ENCODE peak calls at places on chromosomes 11 and 22, in four cellular contexts. E is fibroblast of mammary gland, V is B cell, Q is mammary epithelial cell. S is an unnamed sample.

GRCh38 chr11:73159297-73159696 is 17.2 kb upstream of the FCHSD2 start:
- DNase-seq in E (no peak), V (no peak), Q (no peak), S (no peak)

GRCh38 chr22:19385221-19385906 is 46.2 kb downstream of the HIRA start:
- DNase-seq in E (no peak), V (no peak), Q (no peak), S (no peak)

GRCh38 chr11:2998073-2998850 is 6.1 kb upstream of the NAP1L4 start:
- DNase-seq in E (no peak), V (no peak), Q (no peak), S (no peak)

GRCh38 chr11:130913268-130913667 is 3.0 kb downstream of the SNX19 start:
- DNase-seq in E (no peak), V (no peak), Q (no peak), S (no peak)

GRCh38 chr22:49935561-49935960 is 17.1 kb downstream of the CRELD2 start:
- DNase-seq in E (peak; percentile 27), V (peak; percentile 79), Q (no peak), S (no peak)

GRCh38 chr11:22730319-22730718 is 63.9 kb downstream of the GAS2 start:
- DNase-seq in E (peak; percentile 1), V (no peak), Q (no peak), S (no peak)

GRCh38 chr22:25008666-25009065 is 56.1 kb downstream of the KIAA1671 start:
- DNase-seq in E (no peak), V (no peak), Q (peak; percentile 76), S (no peak)

GRCh38 chr11:124754309-124754708 is 2.3 kb upstream of the VSIG2 start:
- DNase-seq in E (no peak), V (no peak), Q (no peak), S (peak; percentile 44)

GRCh38 chr11:102347526-102348331 is 715 bp downstream of the BIRC2 start:
- DNase-seq in E (peak; percentile 41), V (no peak), Q (peak; percentile 64), S (no peak)

GRCh38 chr11:92703431-92703830 is 266.0 kb upstream of the MTNR1B start:
- DNase-seq in E (peak; percentile 29), V (no peak), Q (peak; percentile 49), S (no peak)

GRCh38 chr11:64859542-64860414 is 15.3 kb upstream of the CDC42BPG start:
- DNase-seq in E (no peak), V (peak; percentile 75), Q (no peak), S (no peak)

GRCh38 chr11:14593671-14594070 is 49.9 kb upstream of the PDE3B start:
- DNase-seq in E (no peak), V (no peak), Q (peak; percentile 2), S (no peak)

GRCh38 chr11:86141645-86142569 is 73.0 kb upstream of the PICALM start:
- DNase-seq in E (no peak), V (no peak), Q (no peak), S (no peak)

GRCh38 chr11:6298605-6299004 is 21.7 kb downstream of the CAVIN3 start:
- DNase-seq in E (peak; percentile 12), V (no peak), Q (peak; percentile 28), S (no peak)
- TF ChIP-seq CTCF in E (peak; percentile 43), V (no peak), Q (peak; percentile 59), S (peak; percentile 55)

DNA sequence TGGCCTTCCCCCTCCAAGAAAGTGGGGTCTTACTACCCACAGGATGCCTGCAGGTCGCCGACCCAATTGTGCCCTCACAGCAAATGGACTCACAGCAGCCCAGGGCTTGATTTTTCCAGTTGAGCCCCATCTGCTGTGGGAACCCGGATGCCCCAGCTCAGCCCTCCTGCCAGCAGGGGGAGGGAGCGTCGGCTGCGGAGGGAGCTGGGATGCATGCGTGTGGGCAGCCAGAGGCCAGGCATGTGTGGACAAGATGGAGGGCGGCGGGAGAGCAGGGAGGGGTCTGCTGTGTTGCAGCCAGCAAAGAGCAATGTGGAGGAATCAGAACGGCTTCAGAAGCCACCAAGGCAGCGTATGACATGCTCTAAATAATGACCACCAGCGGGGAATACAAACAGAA is 41.0 kb upstream of the EIF3D start:
- DNase-seq in E (peak; percentile 36), V (no peak), Q (peak; percentile 20), S (no peak)
- TF ChIP-seq CTCF in E (peak; percentile 58), V (no peak), Q (peak; percentile 11), S (peak; percentile 31)

DNA sequence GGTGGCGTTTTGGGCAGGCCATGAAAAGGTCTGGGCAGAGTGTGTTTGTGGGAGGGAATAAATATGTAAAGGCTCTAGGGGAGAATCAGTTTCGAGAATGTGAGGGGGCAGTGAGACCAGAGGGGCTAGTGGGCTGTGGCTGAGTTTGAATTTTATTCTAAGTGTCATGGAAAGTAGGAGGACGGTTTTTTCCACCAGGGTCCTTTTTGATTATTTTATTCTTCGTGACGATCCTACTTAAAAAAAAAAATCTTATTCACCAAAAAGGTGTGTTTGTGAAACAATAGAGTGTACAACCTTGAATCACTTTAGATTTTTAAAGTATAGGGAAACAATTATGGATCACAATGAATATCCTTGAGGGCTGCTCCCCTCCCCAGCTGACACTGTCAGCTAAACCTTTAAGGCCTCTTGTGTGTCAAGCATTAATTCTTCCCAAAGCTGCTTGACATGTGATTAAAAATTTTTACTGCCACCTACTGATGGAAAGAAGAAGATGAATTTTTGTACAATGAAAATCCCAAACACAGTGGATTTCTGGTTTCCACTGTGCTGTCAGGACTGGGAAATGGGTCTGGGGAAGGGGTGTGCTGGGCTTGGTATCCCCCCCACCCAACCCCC is 107.5 kb upstream of the OR4B1 start:
- DNase-seq in E (peak; percentile 64), V (no peak), Q (peak; percentile 35), S (peak; percentile 36)
- TF ChIP-seq CTCF in E (peak; percentile 40), V (no peak), Q (peak; percentile 12), S (peak; percentile 58)

GRCh38 chr11:8016396-8016949 is 29.3 kb downstream of the EIF3F start:
- DNase-seq in E (no peak), V (no peak), Q (no peak), S (peak; percentile 36)

GRCh38 chr11:8019671-8020597 is 32.8 kb downstream of the EIF3F start:
- DNase-seq in E (peak; percentile 53), V (peak; percentile 74), Q (peak; percentile 34), S (peak; percentile 84)

GRCh38 chr11:8017071-8017470 is 29.9 kb downstream of the EIF3F start:
- DNase-seq in E (no peak), V (no peak), Q (no peak), S (peak; percentile 36)

GRCh38 chr11:8018742-8019631 is 31.9 kb downstream of the EIF3F start:
- DNase-seq in E (peak; percentile 70), V (peak; percentile 82), Q (peak; percentile 27), S (peak; percentile 85)

DNA sequence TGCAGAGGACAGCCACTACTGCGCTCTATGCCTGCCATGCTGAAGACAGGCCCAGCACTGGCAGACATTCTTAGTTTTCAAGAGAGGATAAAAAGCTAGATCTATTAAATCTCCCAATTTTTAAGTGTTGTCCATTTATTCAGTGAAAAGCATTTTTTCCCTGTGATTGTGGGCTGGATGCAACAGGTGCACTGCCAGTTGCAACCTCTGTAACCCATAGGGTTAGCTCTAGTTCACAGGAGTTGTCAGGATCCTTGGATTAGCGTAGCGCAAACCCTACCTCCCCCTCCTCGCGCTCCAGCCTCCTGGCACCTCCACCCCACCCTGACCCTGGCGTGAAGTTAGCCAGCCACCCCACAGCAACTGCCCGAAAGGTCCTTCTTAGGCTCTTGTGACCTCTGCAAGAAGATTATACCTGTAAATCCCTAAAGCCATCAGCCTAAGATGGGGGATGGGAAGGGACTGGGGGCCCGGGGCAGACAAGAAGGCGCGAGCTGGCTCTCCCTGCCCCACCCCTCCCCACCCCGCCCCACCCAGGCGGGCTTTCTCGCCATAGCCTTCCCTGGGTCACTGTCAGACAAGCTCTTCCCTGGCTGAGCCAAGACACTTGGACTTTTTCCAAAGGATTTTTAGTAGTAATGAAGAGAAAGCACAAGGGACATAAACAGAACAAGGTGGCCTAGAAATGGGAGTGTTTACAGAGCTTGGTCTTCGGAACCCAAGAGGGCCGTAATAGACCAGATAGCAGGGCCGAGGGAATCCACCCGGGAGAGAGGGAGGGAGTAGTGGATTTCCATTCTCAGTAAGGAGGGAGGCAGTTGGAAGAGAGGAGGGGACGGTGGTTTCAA is 31.0 kb downstream of the EIF3F start:
- DNase-seq in E (peak; percentile 38), V (no peak), Q (no peak), S (peak; percentile 60)
- TF ChIP-seq CTCF in E (no peak), V (no peak), Q (no peak), S (no peak)

S was measured in osteocyte.